ENCODE peak calls at places on chromosomes 2 and 18, in ten cellular contexts. I is GM12878, O is IMR-90, Y is K562, T is sigmoid colon, M is adrenal gland, F is body of pancreas, R is prostate gland, L is tibial nerve, S is ovary. K is an unnamed sample.

GRCh38 chr18:13191779-13192178 is 26.8 kb upstream of the LDLRAD4 start:
- DNase-seq in L (no peak), O (no peak), Y (no peak), S (no peak), T (no peak), M (no peak), R (no peak), I (no peak), F (peak), K (no peak)

GRCh38 chr18:75544051-75544481 is 116.6 kb upstream of the SMIM21 start:
- DNase-seq in L (no peak), O (peak), F (no peak), R (no peak), M (no peak), Y (no peak), T (no peak), I (no peak), S (no peak), K (no peak)

GRCh38 chr18:10074122-10074521 is 160.3 kb downstream of the VAPA start:
- DNase-seq in S (no peak), Y (no peak), I (no peak), R (no peak), L (no peak), T (no peak), O (no peak), M (no peak), F (no peak), K (no peak)

GRCh38 chr2:83742117-83742782 is 716.8 kb downstream of the SUCLG1 start:
- DNase-seq in Y (no peak), L (peak), R (no peak), S (no peak), M (peak), T (no peak), I (no peak), F (no peak), O (no peak), K (no peak)

GRCh38 chr2:174985624-174986023 is 19.6 kb downstream of the CHN1 start:
- DNase-seq in S (no peak), T (no peak), L (no peak), R (no peak), Y (no peak), M (no peak), I (no peak), O (peak), F (no peak), K (no peak)

GRCh38 chr2:238242731-238243495 is 3.1 kb upstream of the HES6 start:
- DNase-seq in F (peak), I (no peak), R (no peak), L (no peak), T (peak), O (no peak), S (no peak), Y (no peak), M (no peak), K (no peak)

GRCh38 chr2:88126772-88127637 is 857 bp downstream of the FABP1 start:
- DNase-seq in O (no peak), L (no peak), I (no peak), R (no peak), Y (no peak), T (no peak), M (no peak), S (no peak), F (no peak), K (no peak)

GRCh38 chr2:42905341-42906114 is 113.1 kb upstream of the HAAO start:
- DNase-seq in L (no peak), O (no peak), S (no peak), R (no peak), T (peak), Y (peak), M (no peak), F (no peak), I (no peak), K (peak)

GRCh38 chr2:195320416-195320973 is 336.5 kb upstream of the SLC39A10 start:
- DNase-seq in O (no peak), L (no peak), R (no peak), Y (no peak), F (no peak), M (no peak), T (no peak), S (no peak), I (no peak), K (no peak)

GRCh38 chr2:235724964-235725603 is 231.2 kb downstream of the AGAP1 start:
- DNase-seq in O (no peak), R (no peak), F (peak), M (no peak), Y (no peak), I (no peak), L (peak), T (peak), S (no peak), K (no peak)

GRCh38 chr18:48875942-48876511 is 74.7 kb downstream of the SMAD7 start:
- DNase-seq in R (no peak), Y (no peak), F (no peak), S (peak), I (no peak), T (peak), L (no peak), M (no peak), O (no peak), K (no peak)

GRCh38 chr18:73478191-73478590 is 610.4 kb upstream of the NETO1 start:
- DNase-seq in L (no peak), Y (no peak), R (no peak), F (no peak), I (no peak), S (no peak), M (no peak), T (no peak), O (no peak), K (no peak)

GRCh38 chr2:7930800-7931635 is 750.8 kb upstream of the ID2 start:
- DNase-seq in F (no peak), L (no peak), Y (no peak), M (no peak), R (no peak), S (peak), T (peak), I (no peak), O (peak), K (no peak)

GRCh38 chr2:189407161-189407943 is 33.9 kb upstream of the WDR75 start:
- DNase-seq in L (no peak), R (no peak), S (no peak), O (peak), M (no peak), T (no peak), I (no peak), Y (no peak), F (no peak), K (no peak)

GRCh38 chr2:191200910-191201309 is 44.3 kb upstream of the MYO1B start:
- DNase-seq in M (no peak), F (no peak), I (no peak), Y (no peak), S (no peak), T (no peak), L (no peak), R (no peak), O (no peak), K (no peak)

GRCh38 chr2:238596571-238597551 is 170.1 kb downstream of the ASB1 start:
- DNase-seq in L (peak), R (peak), F (peak), M (peak), I (no peak), S (peak), T (peak), Y (no peak), O (peak), K (no peak)

GRCh38 chr2:71460595-71461303 is 7.4 kb downstream of the DYSF start:
- DNase-seq in R (no peak), S (no peak), M (no peak), L (no peak), O (no peak), F (no peak), Y (peak), I (no peak), T (no peak), K (no peak)

GRCh38 chr18:30888344-30888743 is 154.2 kb downstream of the DSC3 start:
- DNase-seq in F (no peak), L (no peak), M (no peak), T (no peak), I (no peak), S (no peak), R (no peak), Y (no peak), O (no peak), K (no peak)
- H3K4me3 ChIP-seq in F (no peak), L (no peak), M (no peak), T (no peak), I (no peak), S (no peak), R (no peak), Y (no peak), O (no peak), K (no peak)

DNA sequence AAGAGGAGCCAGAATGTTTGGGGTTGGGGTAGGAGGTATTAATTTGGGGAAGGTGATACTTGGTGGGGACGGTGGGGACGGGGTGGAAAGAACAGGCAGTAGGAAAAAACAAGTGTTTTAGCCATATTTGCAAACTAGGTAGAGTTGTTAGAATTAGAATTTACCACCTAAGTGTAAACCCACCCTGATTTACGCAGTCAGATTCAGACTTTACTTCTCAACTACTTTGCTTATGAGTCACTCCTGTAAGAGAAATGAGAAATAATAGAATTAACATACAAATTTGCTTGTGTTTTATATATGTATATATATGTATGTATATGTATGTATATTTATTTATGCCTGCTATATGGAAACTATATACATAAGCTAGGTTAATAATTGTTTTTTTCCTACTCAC is 1168.2 kb upstream of the ZEB2 start:
- DNase-seq in I (no peak), S (no peak), F (no peak), Y (no peak), O (no peak), T (no peak), L (no peak), M (no peak), R (no peak), K (no peak)
- H3K27ac ChIP-seq in I (no peak), S (no peak), F (no peak), Y (no peak), O (no peak), T (no peak), L (no peak), M (no peak), R (no peak), K (no peak)

GRCh38 chr2:18311413-18311812 is 249.0 kb downstream of the RDH14 start:
- DNase-seq in R (peak), L (no peak), M (no peak), S (no peak), Y (no peak), I (no peak), T (no peak), F (no peak), O (peak), K (no peak)
- TF ChIP-seq POLR2A in R (no peak), L (no peak), M (no peak), S (no peak), Y (no peak), I (no peak), T (no peak), F (peak), O (no peak), K (no peak)

DNA sequence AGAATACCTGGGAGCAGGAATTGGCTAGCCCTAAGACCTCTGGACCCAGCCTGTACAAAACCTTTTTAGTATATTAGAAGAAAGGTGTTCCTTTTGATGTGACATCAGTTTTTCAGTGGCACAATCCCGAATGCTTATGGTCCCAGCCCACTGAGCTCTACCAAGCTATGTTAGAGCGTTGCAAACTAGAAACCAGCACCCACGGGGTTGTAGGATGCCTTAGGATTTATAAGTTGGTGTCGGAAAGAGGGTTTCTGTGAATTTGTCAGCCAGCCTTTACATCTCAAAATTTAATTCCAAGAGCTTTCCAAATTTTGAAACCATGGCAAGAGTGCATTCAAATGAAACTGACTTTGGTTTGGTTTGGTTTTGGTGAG is 499 bp upstream of the LMAN1 start:
- DNase-seq in I (no peak), L (no peak), S (no peak), O (no peak), Y (no peak), T (no peak), F (no peak), R (no peak), M (no peak), K (no peak)
- H3K4me3 ChIP-seq in I (peak), L (peak), S (peak), O (peak), Y (peak), T (peak), F (peak), R (peak), M (peak), K (peak)

GRCh38 chr2:170017848-170018492 is 160.0 kb upstream of the MYO3B start:
- DNase-seq in S (peak), I (no peak), O (peak), F (no peak), T (no peak), R (no peak), M (peak), L (no peak), Y (no peak), K (no peak)
- H3K27ac ChIP-seq in S (no peak), I (no peak), O (no peak), F (no peak), T (peak), R (no peak), M (peak), L (no peak), Y (peak), K (no peak)

GRCh38 chr2:135849087-135849486 is 12.1 kb upstream of the LCT start:
- DNase-seq in R (no peak), S (no peak), F (no peak), I (no peak), L (no peak), T (no peak), O (no peak), Y (no peak), M (no peak), K (no peak)
- TF ChIP-seq POLR2A in R (no peak), S (no peak), F (no peak), I (no peak), L (no peak), T (no peak), O (no peak), Y (no peak), M (no peak), K (no peak)

DNA sequence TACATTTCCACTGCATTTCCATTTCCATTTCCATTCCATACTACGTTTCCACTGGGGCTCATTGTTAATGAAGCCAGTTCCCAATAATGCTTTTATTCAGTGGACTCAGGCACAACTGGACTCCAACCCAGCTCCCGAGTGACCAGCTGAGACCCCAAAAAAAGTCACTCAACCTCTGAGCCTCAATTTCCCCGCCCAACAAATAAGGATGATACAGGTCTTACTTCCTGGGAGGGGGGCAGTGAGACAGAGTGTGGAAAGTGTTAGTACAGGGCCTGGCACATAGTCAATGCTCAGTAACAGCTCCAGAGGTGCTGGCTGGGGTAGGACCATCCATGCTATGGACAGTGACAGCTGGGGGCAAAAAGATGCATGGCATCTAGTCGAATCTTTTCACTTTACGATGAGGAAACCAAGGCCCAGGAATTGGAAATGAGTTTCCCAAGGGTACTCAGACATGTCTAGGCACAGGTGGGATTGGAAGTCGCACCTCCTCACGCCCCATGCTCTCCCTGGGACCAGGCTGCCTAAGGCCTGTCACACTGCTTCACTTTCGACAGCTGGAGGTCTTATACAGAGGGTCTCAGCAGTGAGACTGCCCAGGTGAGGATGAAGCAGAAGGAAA is 226.5 kb downstream of the ANAPC1 start:
- DNase-seq in I (no peak), R (no peak), S (no peak), L (no peak), M (no peak), O (no peak), T (no peak), F (no peak), Y (no peak), K (no peak)
- H3K4me3 ChIP-seq in I (no peak), R (no peak), S (no peak), L (no peak), M (no peak), O (no peak), T (no peak), F (no peak), Y (no peak), K (no peak)

K was measured in breast epithelium.